ENCODE peak calls at places on chromosomes 2 and 18, in four cellular contexts. A, T, I and U are unnamed samples.

GRCh38 chr2:36734304-36734703 is 37.8 kb downstream of the VIT start:
- DNase-seq in A (no peak), I (peak; percentile 15), T (no peak), U (no peak)

GRCh38 chr2:125745514-125745913 is 910.4 kb upstream of the GYPC start:
- DNase-seq in T (no peak), I (no peak), A (peak; percentile 89), U (peak; percentile 60)

GRCh38 chr18:58788971-58789797 is 75.5 kb upstream of the ZNF532 start:
- DNase-seq in A (no peak), I (no peak), T (no peak), U (no peak)

GRCh38 chr18:55206941-55207340 is 247.7 kb upstream of the CCDC68 start:
- DNase-seq in I (peak; percentile 21), A (no peak), T (no peak), U (no peak)

GRCh38 chr2:1995987-1996386 is 251.7 kb upstream of the PXDN start:
- DNase-seq in A (no peak), T (no peak), I (no peak), U (no peak)

GRCh38 chr2:62787381-62787780 is 81.9 kb downstream of the EHBP1 start:
- DNase-seq in A (peak; percentile 49), T (no peak), I (peak; percentile 16), U (peak; percentile 45)

GRCh38 chr2:85308951-85309555 is 18.7 kb downstream of the TGOLN2 start:
- DNase-seq in I (peak; percentile 23), T (no peak), A (no peak), U (no peak)

GRCh38 chr2:26892133-26892532 is 44.2 kb downstream of the DPYSL5 start:
- DNase-seq in A (no peak), I (no peak), T (no peak), U (no peak)

GRCh38 chr2:26189751-26190150 is 16.9 kb downstream of the GAREM2 start:
- DNase-seq in A (no peak), T (no peak), I (no peak), U (no peak)

GRCh38 chr18:48676756-48677368 is 138.0 kb downstream of the CTIF start:
- DNase-seq in I (peak; percentile 82), A (peak; percentile 88), T (peak; percentile 73), U (peak; percentile 27)

GRCh38 chr2:29228276-29228675 is 113.1 kb downstream of the CLIP4 start:
- DNase-seq in I (no peak), T (no peak), A (no peak), U (no peak)

GRCh38 chr2:66236816-66237469 is 198.0 kb upstream of the MEIS1 start:
- DNase-seq in A (peak; percentile 54), T (no peak), I (no peak), U (peak; percentile 33)

GRCh38 chr2:165371356-165371755 is 98.1 kb upstream of the CSRNP3 start:
- DNase-seq in A (peak; percentile 26), I (no peak), T (no peak), U (no peak)

GRCh38 chr18:42640160-42640559 is 475.3 kb downstream of the RIT2 start:
- DNase-seq in I (no peak), A (no peak), T (no peak), U (no peak)

GRCh38 chr2:73931531-73932500 is 5.1 kb downstream of the DGUOK start:
- DNase-seq in I (peak; percentile 13), A (no peak), T (no peak), U (no peak)